ENCODE peak calls at places on chromosomes 7 and 10, in six cellular contexts. K is A549; Y is kidney; G is GM23248; P is left cardiac atrium; W is stimulated activated CD4-positive, alpha-beta T cell treated with anti-CD3 and anti-CD28 coated beads, Interleukin-4, amount 100 ng/mL, for 1 hour. R is an unnamed sample.

GRCh38 chr10:122490786-122491680 is 29.7 kb downstream of the HTRA1 start:
- DNase-seq in K (no peak), P (no peak), Y (peak; percentile 70), G (peak; percentile 83), W (no peak), R (peak; percentile 70)

GRCh38 chr10:105605873-105606272 is 964.8 kb downstream of the SORCS3 start:
- DNase-seq in K (no peak), W (no peak), Y (no peak), G (no peak), P (no peak), R (no peak)

GRCh38 chr7:158606671-158607424 is 19.2 kb upstream of the PTPRN2 start:
- DNase-seq in P (no peak), G (no peak), K (no peak), Y (no peak), W (no peak), R (no peak)

GRCh38 chr10:6300106-6300783 is 97.5 kb downstream of the PFKFB3 start:
- DNase-seq in K (no peak), P (no peak), W (no peak), G (peak; percentile 67), Y (no peak), R (no peak)

GRCh38 chr10:132228616-132229015 is 41.9 kb downstream of the DPYSL4 start:
- DNase-seq in K (no peak), W (no peak), P (no peak), Y (peak; percentile 69), G (no peak), R (no peak)

GRCh38 chr7:149196705-149197171 is 1.4 kb downstream of the ZNF282 start:
- DNase-seq in G (peak; percentile 77), W (no peak), K (peak; percentile 36), Y (no peak), P (no peak), R (no peak)

GRCh38 chr10:61733358-61733940 is 70.7 kb downstream of the CABCOCO1 start:
- DNase-seq in K (no peak), W (no peak), Y (no peak), P (no peak), G (peak; percentile 71), R (no peak)

GRCh38 chr7:136405931-136406777 is 429.0 kb upstream of the MTPN start:
- DNase-seq in W (peak; percentile 2), G (peak; percentile 58), Y (no peak), P (no peak), K (peak; percentile 22), R (peak; percentile 21)

GRCh38 chr10:76082956-76083355 is 651.5 kb downstream of the LRMDA start:
- DNase-seq in K (peak; percentile 24), W (no peak), G (peak; percentile 47), Y (no peak), P (no peak), R (no peak)

GRCh38 chr7:33107136-33108066 is 1.8 kb downstream of the RP9 start:
- DNase-seq in G (peak; percentile 70), Y (no peak), P (no peak), K (peak; percentile 18), W (peak; percentile 9), R (no peak)

GRCh38 chr7:148400101-148400500 is 190.5 kb upstream of the C7orf33 start:
- DNase-seq in K (no peak), G (no peak), Y (no peak), P (no peak), W (no peak), R (no peak)

GRCh38 chr7:151815419-151815818 is 61.5 kb downstream of the PRKAG2 start:
- DNase-seq in W (no peak), K (no peak), Y (no peak), G (no peak), P (no peak), R (no peak)

R was measured in right cardiac atrium.